ENCODE peak calls at places on chromosomes 1 and 21, in seven cellular contexts. X, K, E, S, H, D and U are unnamed samples. For H3K36me3 and H3K27me3, the result is how much of the 10 kb centered on the place peaks cover.

GRCh38 chr1:45953934-45954333 is 150.5 kb downstream of the MAST2 start:
- DNase-seq in X (peak), K (peak), E (no peak), S (no peak), H (no peak), D (peak), U (no peak)

GRCh38 chr1:198030682-198031081 is 113.5 kb downstream of the LHX9 start:
- DNase-seq in X (peak), K (no peak), E (peak), S (no peak), H (no peak), D (no peak), U (no peak)

GRCh38 chr1:67144696-67145095 is 9.9 kb upstream of the C1orf141 start:
- DNase-seq in X (no peak), K (no peak), E (no peak), S (no peak), H (no peak), D (no peak), U (no peak)

GRCh38 chr1:246043556-246043955 is 463.5 kb downstream of the SMYD3 start:
- DNase-seq in X (peak), K (no peak), E (no peak), S (no peak), H (no peak), D (no peak), U (no peak)

GRCh38 chr1:221031890-221032222 is 152.6 kb downstream of the HLX start:
- DNase-seq in X (no peak), K (no peak), E (no peak), S (no peak), H (no peak), D (no peak), U (no peak)

GRCh38 chr1:171433451-171433850 is 51.9 kb upstream of the PRRC2C start:
- DNase-seq in X (peak), K (no peak), E (no peak), S (no peak), H (no peak), D (no peak), U (peak)

GRCh38 chr1:214665606-214666110 is 62.7 kb downstream of the CENPF start:
- DNase-seq in X (peak), K (no peak), E (no peak), S (no peak), H (no peak), D (no peak), U (peak)

GRCh38 chr1:156115514-156116374 is 1.2 kb downstream of the LMNA start:
- DNase-seq in X (peak), K (no peak), E (no peak), S (peak), H (peak), D (peak), U (peak)

GRCh38 chr21:35651166-35651565 is 409.2 kb downstream of the SETD4 start:
- DNase-seq in X (no peak), K (no peak), E (no peak), S (no peak), H (no peak), D (no peak), U (no peak)

GRCh38 chr1:24640288-24640687 is 2.8 kb upstream of the SRRM1 start:
- DNase-seq in X (peak), K (no peak), E (no peak), S (peak), H (peak), D (peak), U (no peak)

GRCh38 chr1:243483952-243484351 is 228.1 kb downstream of the SDCCAG8 start:
- DNase-seq in X (no peak), K (no peak), E (no peak), S (no peak), H (no peak), D (no peak), U (no peak)

GRCh38 chr1:169321539-169321938 is 46.1 kb downstream of the NME7 start:
- DNase-seq in X (peak), K (no peak), E (no peak), S (no peak), H (no peak), D (no peak), U (peak)

GRCh38 chr1:12505176-12505575 is 112.8 kb downstream of the DHRS3 start:
- DNase-seq in X (no peak), K (no peak), E (no peak), S (no peak), H (no peak), D (no peak), U (no peak)

GRCh38 chr1:108767115-108767514 is 20.6 kb downstream of the STXBP3 start:
- DNase-seq in X (no peak), K (no peak), E (no peak), S (no peak), H (no peak), D (no peak), U (no peak)

GRCh38 chr1:156549390-156549789 is 23.0 kb downstream of the IQGAP3 start:
- DNase-seq in X (no peak), K (no peak), E (no peak), S (no peak), H (no peak), D (no peak), U (peak)

GRCh38 chr1:204419064-204419403 is 7.4 kb upstream of the PPP1R15B start:
- DNase-seq in X (peak), K (no peak), E (no peak), S (no peak), H (no peak), D (no peak), U (peak)

DNA sequence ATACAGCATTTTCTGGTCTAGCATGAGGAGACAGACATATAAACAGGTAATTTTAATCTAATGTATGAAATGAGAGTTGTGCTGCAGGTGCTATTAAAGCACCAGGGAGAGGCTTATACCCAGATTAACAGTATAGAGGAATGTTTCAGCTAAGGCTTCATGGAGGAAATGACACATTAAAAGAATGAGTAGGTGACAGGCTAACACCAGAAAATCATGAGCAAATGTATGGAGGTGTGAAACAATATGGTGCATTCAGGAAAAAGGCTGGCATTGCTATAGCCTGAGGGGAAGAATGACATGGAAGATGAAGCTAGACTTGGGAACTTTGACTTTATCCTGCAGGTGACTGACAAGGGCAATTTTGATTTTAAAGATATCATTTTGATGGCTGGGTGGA is 7.0 kb downstream of the ARPC5 start:
- DNase-seq in X (no peak), K (no peak), E (no peak), S (no peak), H (no peak), D (no peak), U (peak)
- H3K36me3 ChIP-seq in X (under half), K (half or more), E (under half), S (under half), H (under half), D (under half), U (under half)

GRCh38 chr1:115676498-115677171 is 34.9 kb downstream of the VANGL1 start:
- DNase-seq in X (peak), K (no peak), E (no peak), S (no peak), H (no peak), D (no peak), U (peak)

GRCh38 chr1:115679141-115679611 is 37.4 kb downstream of the VANGL1 start:
- DNase-seq in X (peak), K (no peak), E (no peak), S (peak), H (peak), D (peak), U (peak)

GRCh38 chr1:115678141-115678540 is 36.4 kb downstream of the VANGL1 start:
- DNase-seq in X (peak), K (no peak), E (no peak), S (no peak), H (no peak), D (no peak), U (no peak)

GRCh38 chr1:115677570-115677969 is 35.8 kb downstream of the VANGL1 start:
- DNase-seq in X (no peak), K (no peak), E (no peak), S (no peak), H (no peak), D (no peak), U (no peak)

GRCh38 chr1:115677172-115677542 is 35.4 kb downstream of the VANGL1 start:
- DNase-seq in X (peak), K (peak), E (no peak), S (no peak), H (no peak), D (no peak), U (no peak)
- H3K27me3 ChIP-seq in X (under half), K (under half), E (under half), S (under half), H (under half), D (under half), U (under half)

GRCh38 chr21:7952648-7953047 is 2568.7 kb upstream of the TPTE start:
- DNase-seq in X (no peak), K (no peak), E (no peak), S (no peak), H (no peak), D (no peak), U (no peak)

GRCh38 chr21:7951854-7952519 is 2569.4 kb upstream of the TPTE start:
- DNase-seq in X (no peak), K (no peak), E (no peak), S (no peak), H (no peak), D (no peak), U (no peak)

GRCh38 chr21:7947422-7947821 is 2574.0 kb upstream of the TPTE start:
- DNase-seq in X (no peak), K (no peak), E (no peak), S (no peak), H (no peak), D (no peak), U (no peak)

GRCh38 chr21:7957713-7958064 is 2563.7 kb upstream of the TPTE start:
- DNase-seq in X (no peak), K (no peak), E (no peak), S (no peak), H (no peak), D (no peak), U (no peak)

GRCh38 chr21:7953058-7953457 is 2568.3 kb upstream of the TPTE start:
- DNase-seq in X (no peak), K (no peak), E (no peak), S (no peak), H (no peak), D (no peak), U (no peak)
- H3K4me3 ChIP-seq in X (no peak), K (no peak), E (no peak), S (no peak), H (no peak), D (no peak), U (no peak)

GRCh38 chr1:183922197-183922596 is 115.3 kb downstream of the COLGALT2 start:
- DNase-seq in X (no peak), K (no peak), E (no peak), S (no peak), H (no peak), D (no peak), U (no peak)
- H3K36me3 ChIP-seq in X (under half), K (half or more), E (under half), S (under half), H (under half), D (under half), U (under half)

DNA sequence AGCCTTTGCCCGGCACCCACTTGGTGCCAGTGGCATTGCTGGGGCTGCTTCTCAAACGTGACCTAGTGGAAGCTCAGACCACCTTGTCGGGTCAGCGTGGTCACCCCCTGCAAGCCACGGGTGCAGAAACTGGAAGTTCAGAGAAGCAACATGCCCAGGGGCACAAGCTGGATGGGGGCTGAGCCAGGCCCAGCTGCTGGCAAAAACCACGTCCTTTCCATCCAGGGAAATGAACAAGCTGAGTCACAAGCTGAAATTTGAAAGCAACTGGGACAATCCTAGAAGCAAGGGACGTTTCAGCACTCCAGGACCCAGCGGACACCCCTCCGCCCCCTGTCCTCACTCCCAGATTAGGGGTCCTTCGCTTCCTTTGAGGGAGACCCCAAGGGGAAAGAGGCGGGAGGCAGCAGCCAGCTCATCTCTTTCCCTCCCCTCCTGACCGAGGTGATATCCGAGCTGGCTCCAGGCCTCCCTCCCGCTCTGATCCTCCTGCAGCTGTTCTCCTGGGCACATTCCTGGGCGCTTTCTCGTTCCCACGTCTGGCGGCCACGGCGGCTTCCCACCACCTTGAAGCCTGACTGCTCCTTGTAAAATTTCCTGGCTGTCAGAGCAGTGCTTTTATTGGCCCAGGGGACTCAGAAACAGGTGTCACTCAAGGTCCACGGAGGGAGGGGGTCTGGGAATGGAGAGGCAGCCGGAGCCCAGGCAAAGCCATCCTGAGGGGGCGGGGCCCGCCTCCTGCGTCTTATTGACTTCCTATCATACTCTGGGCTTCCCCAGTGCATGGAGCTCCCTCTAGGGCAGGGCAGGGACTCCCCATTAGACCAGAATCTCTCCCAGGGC is 62.8 kb downstream of the PAX7 start:
- DNase-seq in X (no peak), K (no peak), E (no peak), S (no peak), H (no peak), D (peak), U (no peak)
- H3K27me3 ChIP-seq in X (under half), K (under half), E (half or more), S (under half), H (half or more), D (half or more), U (under half)

DNA sequence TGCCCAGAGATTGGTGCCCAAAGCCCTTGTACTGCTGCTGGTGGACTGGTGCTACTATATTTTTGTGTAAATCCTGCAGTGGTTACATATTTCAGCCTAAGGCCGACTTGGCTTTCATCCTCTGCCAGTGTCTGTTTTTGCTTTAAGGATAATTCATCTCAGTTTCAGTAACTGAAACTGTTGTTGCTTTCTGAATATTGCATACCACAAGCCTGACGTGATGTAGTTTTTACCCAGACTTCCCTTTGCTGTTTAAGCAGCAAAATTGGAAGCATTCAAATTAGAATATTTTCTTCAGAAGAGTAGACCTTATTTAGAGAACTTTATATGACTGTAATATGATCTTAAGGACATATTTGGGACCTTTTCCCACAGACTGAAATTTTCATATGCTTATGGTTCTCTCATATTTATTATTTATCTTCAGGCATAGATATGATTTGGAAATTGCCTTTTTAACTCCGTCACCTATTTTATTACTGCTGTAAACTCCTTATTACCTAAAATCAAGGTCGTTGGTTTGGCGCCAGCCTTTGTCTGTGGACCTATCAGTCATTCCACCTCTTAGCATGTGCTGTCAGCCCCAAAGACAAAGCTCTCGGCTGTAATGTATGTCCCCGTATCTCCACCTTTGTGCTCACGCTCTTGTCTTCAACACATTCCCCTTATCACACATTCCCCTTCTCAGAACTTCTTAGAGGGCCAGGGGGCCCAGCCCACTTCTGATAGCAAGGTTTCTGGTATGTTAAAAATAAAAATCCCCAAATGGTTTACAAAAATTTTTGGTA is 342.0 kb downstream of the RYR2 start:
- DNase-seq in X (no peak), K (no peak), E (no peak), S (no peak), H (peak), D (peak), U (peak)
- H3K4me3 ChIP-seq in X (no peak), K (no peak), E (no peak), S (no peak), H (no peak), D (no peak), U (no peak)

GRCh38 chr1:147273409-147274307 is 31.2 kb downstream of the CHD1L start:
- DNase-seq in X (peak), K (peak), E (peak), S (no peak), H (no peak), D (peak), U (peak)
- H3K36me3 ChIP-seq in X (under half), K (half or more), E (under half), S (under half), H (under half), D (under half), U (under half)

GRCh38 chr1:39656416-39656815 is 15.5 kb downstream of the NT5C1A start:
- DNase-seq in X (no peak), K (no peak), E (no peak), S (no peak), H (no peak), D (no peak), U (no peak)

GRCh38 chr1:39659110-39659509 is 12.8 kb downstream of the NT5C1A start:
- DNase-seq in X (no peak), K (no peak), E (no peak), S (no peak), H (no peak), D (no peak), U (no peak)

GRCh38 chr1:39659538-39659937 is 12.4 kb downstream of the NT5C1A start:
- DNase-seq in X (no peak), K (no peak), E (no peak), S (no peak), H (no peak), D (no peak), U (no peak)

GRCh38 chr1:39657402-39657801 is 14.5 kb downstream of the NT5C1A start:
- DNase-seq in X (no peak), K (no peak), E (no peak), S (no peak), H (no peak), D (no peak), U (no peak)

GRCh38 chr1:39657923-39658485 is 13.9 kb downstream of the NT5C1A start:
- DNase-seq in X (peak), K (peak), E (peak), S (peak), H (peak), D (peak), U (peak)
- H3K27me3 ChIP-seq in X (under half), K (half or more), E (under half), S (under half), H (under half), D (under half), U (under half)

GRCh38 chr1:162855461-162856150 is 5.4 kb downstream of the CCDC190 start:
- DNase-seq in X (peak), K (no peak), E (no peak), S (no peak), H (no peak), D (no peak), U (peak)
- H3K4me3 ChIP-seq in X (no peak), K (no peak), E (no peak), S (no peak), H (no peak), D (no peak), U (no peak)

DNA sequence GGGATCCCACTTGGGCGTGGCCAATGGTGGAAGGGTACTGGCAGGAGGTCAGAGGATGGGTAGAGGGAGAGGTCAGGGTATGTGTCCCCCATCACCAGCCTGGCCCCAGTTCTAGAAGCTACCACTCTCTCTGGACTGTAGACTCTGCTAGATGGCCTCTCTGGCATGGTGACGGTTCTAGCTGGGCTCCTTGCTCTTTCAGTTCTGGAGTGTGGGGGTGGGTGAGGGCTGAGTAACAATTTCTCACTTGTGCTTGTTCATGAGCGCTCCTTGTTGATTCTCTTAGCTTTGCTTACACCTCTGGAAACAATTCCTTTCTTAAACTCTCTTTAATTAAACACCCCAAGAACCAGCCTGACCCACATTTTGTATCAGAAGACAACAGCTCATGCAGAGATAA is 25.3 kb upstream of the EXOSC10 start:
- DNase-seq in X (no peak), K (no peak), E (no peak), S (no peak), H (no peak), D (no peak), U (no peak)
- H3K36me3 ChIP-seq in X (under half), K (half or more), E (under half), S (under half), H (half or more), D (under half), U (under half)